ENCODE peak calls at places on chromosome 22, in six cellular contexts. Z is PC-3, M is fibroblast of lung, L is K562, H is DND-41, S is keratinocyte. D is an unnamed sample.

GRCh38 chr22:24968066-24968561 is 15.6 kb downstream of the KIAA1671 start:
- DNase-seq in M (no peak), S (peak; percentile 88), H (no peak), Z (peak; percentile 90), L (no peak), D (no peak)

GRCh38 chr22:20068640-20069039 is 11.4 kb upstream of the DGCR8 start:
- DNase-seq in M (no peak), S (no peak), H (no peak), L (no peak), Z (no peak), D (no peak)

GRCh38 chr22:47515384-47516125 is 753.1 kb downstream of the TBC1D22A start:
- DNase-seq in H (no peak), Z (peak; percentile 4), S (no peak), L (no peak), M (peak; percentile 37), D (no peak)

GRCh38 chr22:50148991-50149721 is 21.4 kb upstream of the PANX2 start:
- DNase-seq in S (peak; percentile 82), M (peak; percentile 28), Z (peak; percentile 72), H (peak; percentile 73), L (peak; percentile 83), D (peak; percentile 92)

GRCh38 chr22:26722159-26722558 is 64.8 kb downstream of the MIAT start:
- DNase-seq in L (no peak), H (no peak), Z (peak; percentile 40), M (no peak), S (no peak), D (no peak)

GRCh38 chr22:20494978-20495860 is at the start of gene KLHL22:
- DNase-seq in L (peak; percentile 95), Z (peak; percentile 30), M (peak; percentile 33), H (peak; percentile 31), S (no peak), D (peak; percentile 74)

GRCh38 chr22:31286360-31287255 is 5.7 kb downstream of the PIK3IP1 start:
- DNase-seq in H (peak; percentile 47), M (no peak), L (no peak), Z (no peak), S (no peak), D (no peak)

GRCh38 chr22:19995611-19996339 is 20.8 kb downstream of the ARVCF start:
- DNase-seq in M (peak; percentile 57), H (no peak), Z (no peak), L (no peak), S (no peak), D (no peak)

GRCh38 chr22:43186272-43187170 is at the start of gene TTLL12:
- DNase-seq in M (peak; percentile 36), Z (peak; percentile 23), H (peak; percentile 62), S (no peak), L (no peak), D (peak; percentile 85)

GRCh38 chr22:19035474-19036228 is 86.6 kb downstream of the DGCR2 start:
- DNase-seq in S (no peak), H (peak; percentile 25), Z (no peak), L (peak; percentile 68), M (peak; percentile 8), D (no peak)

GRCh38 chr22:24805790-24806662 is at the start of gene SGSM1:
- DNase-seq in Z (peak; percentile 71), M (peak; percentile 48), L (peak; percentile 88), S (peak; percentile 4), H (no peak), D (peak; percentile 72)

GRCh38 chr22:44188986-44189630 is 8.4 kb downstream of the PARVG start:
- DNase-seq in S (no peak), L (no peak), M (no peak), H (no peak), Z (no peak), D (no peak)

GRCh38 chr22:25484498-25484897 is 80.0 kb upstream of the GRK3 start:
- DNase-seq in S (no peak), M (no peak), H (no peak), Z (no peak), L (no peak), D (no peak)

GRCh38 chr22:50303848-50304527 is 3.5 kb downstream of the PLXNB2 start:
- DNase-seq in L (peak; percentile 23), Z (peak; percentile 50), H (no peak), M (no peak), S (no peak), D (peak; percentile 64)

GRCh38 chr22:17712441-17712840 is 61.8 kb downstream of the BID start:
- DNase-seq in M (peak; percentile 29), L (no peak), H (no peak), S (no peak), Z (peak; percentile 52), D (no peak)

GRCh38 chr22:49582171-49582570 is 245.5 kb downstream of the BRD1 start:
- DNase-seq in L (no peak), S (no peak), H (no peak), M (no peak), Z (no peak), D (no peak)

GRCh38 chr22:23763579-23764331 is 965 bp downstream of the C22orf15 start:
- DNase-seq in S (no peak), H (peak; percentile 50), L (peak; percentile 23), Z (no peak), M (no peak), D (peak; percentile 68)

GRCh38 chr22:46509416-46510089 is 27.9 kb downstream of the CELSR1 start:
- DNase-seq in S (no peak), M (no peak), Z (no peak), L (no peak), H (no peak), D (no peak)

GRCh38 chr22:29039148-29039547 is 22.5 kb downstream of the C22orf31 start:
- DNase-seq in H (no peak), Z (no peak), S (no peak), L (no peak), M (no peak), D (no peak)

GRCh38 chr22:29041408-29041807 is 20.2 kb downstream of the C22orf31 start:
- DNase-seq in S (no peak), Z (no peak), M (peak; percentile 47), H (no peak), L (no peak), D (no peak)

GRCh38 chr22:29040385-29041275 is 21.0 kb downstream of the C22orf31 start:
- DNase-seq in M (peak; percentile 93), L (peak; percentile 49), H (peak; percentile 70), S (no peak), Z (peak; percentile 64), D (peak; percentile 86)

GRCh38 chr22:29032584-29032983 is 29.0 kb downstream of the C22orf31 start:
- DNase-seq in Z (peak; percentile 28), L (no peak), S (no peak), H (no peak), M (peak; percentile 34), D (no peak)

DNA sequence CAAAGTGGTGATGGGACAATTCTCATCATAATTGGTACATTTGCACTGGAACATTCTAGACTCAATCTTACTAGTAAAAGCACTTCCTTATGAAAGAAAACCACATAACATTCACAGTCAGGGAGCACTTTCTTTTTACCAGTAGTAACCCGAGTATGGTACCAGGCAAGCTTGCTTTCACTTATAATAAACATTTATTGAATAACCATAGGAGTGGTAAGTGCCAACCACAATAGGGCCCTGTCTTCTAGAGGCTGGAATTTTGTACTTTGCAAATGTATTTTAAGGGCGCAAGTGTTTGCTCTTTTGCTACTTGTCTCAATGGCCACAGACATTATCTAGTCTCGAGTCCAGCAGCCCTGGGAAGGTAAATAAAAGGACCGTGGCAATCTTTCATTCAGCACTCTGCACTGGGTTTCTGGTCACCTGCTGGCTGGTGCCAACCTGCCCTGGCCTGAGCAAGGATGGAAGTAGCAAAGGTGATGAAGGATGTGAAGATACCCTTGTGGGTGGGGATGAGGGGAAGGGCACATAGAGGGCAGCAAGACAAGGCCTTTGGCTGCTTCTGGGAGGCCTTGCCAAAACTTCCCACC is 24.2 kb downstream of the C22orf31 start:
- DNase-seq in M (no peak), L (no peak), S (no peak), Z (no peak), H (no peak), D (no peak)
- H2AFZ ChIP-seq in M (no peak overlapping the region), L (no peak overlapping the region), S (no peak overlapping the region), Z (no peak overlapping the region), H (no peak overlapping the region), D (no peak overlapping the region)

GRCh38 chr22:22711532-22711913 is 67.1 kb downstream of the GGTLC2 start:
- DNase-seq in Z (no peak), S (no peak), L (no peak), H (no peak), M (no peak), D (no peak)

GRCh38 chr22:22712666-22713365 is 68.4 kb downstream of the GGTLC2 start:
- DNase-seq in H (no peak), S (no peak), L (no peak), M (no peak), Z (no peak), D (no peak)

GRCh38 chr22:22713416-22713815 is 69.0 kb downstream of the GGTLC2 start:
- DNase-seq in S (no peak), M (no peak), H (peak; percentile 1), Z (no peak), L (no peak), D (no peak)

GRCh38 chr22:22710719-22711531 is 66.5 kb downstream of the GGTLC2 start:
- DNase-seq in S (no peak), Z (peak; percentile 71), L (peak; percentile 98), H (peak; percentile 74), M (no peak), D (peak; percentile 86)

GRCh38 chr22:22712092-22712658 is 67.8 kb downstream of the GGTLC2 start:
- DNase-seq in S (no peak), M (no peak), L (no peak), H (no peak), Z (no peak), D (peak; percentile 69)
- H3K9ac ChIP-seq in S (no peak overlapping the region), M (no peak overlapping the region), L (no peak overlapping the region), H (no peak overlapping the region), Z (peak overlapping the region; percentile 60), D (peak overlapping the region; percentile 66)

DNA sequence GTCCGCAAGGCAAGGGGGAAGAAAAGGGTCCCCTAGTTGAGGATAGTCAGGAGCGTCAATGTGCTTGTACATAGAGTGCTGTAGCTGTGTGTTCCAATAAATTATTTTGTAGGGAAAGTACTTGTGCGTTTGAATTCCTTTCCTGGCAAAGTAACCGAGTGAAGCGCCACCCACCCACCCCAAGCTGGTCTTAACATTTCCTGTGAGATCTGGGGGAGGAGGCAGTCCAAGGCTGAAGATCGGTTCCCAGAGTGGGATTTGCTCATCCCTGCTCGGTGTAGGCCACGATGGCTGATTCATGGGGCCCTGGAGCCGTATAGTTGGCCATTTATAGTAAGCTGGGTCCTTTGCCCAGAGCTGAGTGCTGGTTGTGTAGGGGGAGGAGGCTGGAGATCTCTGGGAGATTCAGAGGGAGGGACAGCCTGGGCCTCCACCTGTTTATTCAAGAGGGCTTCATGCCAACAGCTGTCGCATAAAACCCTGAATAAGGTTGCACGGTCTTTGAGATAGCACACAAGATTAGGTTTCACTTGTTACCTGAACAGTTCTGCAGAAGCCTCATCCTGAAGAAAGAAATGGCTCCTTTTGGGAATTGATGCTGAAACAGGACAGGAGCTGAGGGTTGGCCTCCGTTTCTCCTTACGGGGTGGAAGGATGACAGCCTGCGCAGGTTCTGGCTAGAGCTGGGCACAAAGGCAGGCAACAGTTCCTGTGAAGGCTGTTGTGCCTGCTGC is 2.4 kb downstream of the ATF4 start:
- DNase-seq in M (peak; percentile 71), H (peak; percentile 42), Z (peak; percentile 50), L (no peak), S (no peak), D (peak; percentile 78)
- H3K27ac ChIP-seq in M (peak overlapping the region; percentile 98), H (no peak overlapping the region), Z (peak overlapping the region; percentile 5), L (peak overlapping the region; percentile 43), S (peak overlapping the region; percentile 49), D (peak overlapping the region; percentile 92)

DNA sequence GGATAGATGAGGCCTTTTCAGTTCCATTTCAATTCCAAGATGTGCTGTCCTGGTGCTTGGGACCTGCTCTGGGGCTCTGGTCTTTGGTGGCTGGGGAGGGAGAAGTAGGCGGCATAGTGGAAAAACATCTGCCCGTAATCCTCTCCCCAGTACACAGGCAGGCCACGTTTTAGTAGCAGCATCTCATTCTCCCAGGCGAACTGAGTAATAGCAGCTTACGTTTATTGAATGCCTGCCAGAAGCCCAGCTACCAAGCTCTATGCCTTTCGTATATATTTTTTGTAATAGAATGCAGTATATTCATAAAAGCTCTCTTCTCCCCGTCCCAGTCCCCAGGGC is 11.4 kb downstream of the ACO2 start:
- DNase-seq in L (no peak), M (peak; percentile 86), H (no peak), Z (no peak), S (no peak), D (no peak)
- H2AFZ ChIP-seq in L (no peak overlapping the region), M (no peak overlapping the region), H (no peak overlapping the region), Z (no peak overlapping the region), S (no peak overlapping the region), D (no peak overlapping the region)

D was measured in Karpas-422.